ENCODE peak calls at places on chromosomes 12 and 14, in seven cellular contexts. C is left ventricle myocardium inferior, E is tibial artery, D is MM.1S, K is psoas muscle, R is body of pancreas, B is cardiac muscle cell. L is an unnamed sample. For H3K4me1, the result is how much of the 10 kb centered on the place peaks cover.

GRCh38 chr12:12801649-12802048 is 11.5 kb upstream of the DDX47 start:
- DNase-seq in C (no peak), E (no peak), D (no peak), K (no peak), R (no peak), B (no peak), L (no peak)

GRCh38 chr14:104085032-104085888 is at the start of gene ASPG:
- DNase-seq in C (peak), E (peak), D (no peak), K (peak), R (peak), B (peak), L (peak)

GRCh38 chr12:76003263-76003640 is 28.3 kb downstream of the PHLDA1 start:
- DNase-seq in C (no peak), E (no peak), D (no peak), K (no peak), R (no peak), B (no peak), L (no peak)

GRCh38 chr12:40646891-40647290 is 45.3 kb upstream of the CNTN1 start:
- DNase-seq in C (no peak), E (no peak), D (no peak), K (no peak), R (no peak), B (no peak), L (no peak)

GRCh38 chr14:96901227-96901626 is 104.0 kb downstream of the VRK1 start:
- DNase-seq in C (no peak), E (no peak), D (peak), K (no peak), R (no peak), B (no peak), L (no peak)

GRCh38 chr14:89325299-89325883 is 91.6 kb downstream of the FOXN3 start:
- DNase-seq in C (no peak), E (no peak), D (no peak), K (no peak), R (no peak), B (no peak), L (no peak)

GRCh38 chr12:94980577-94980976 is 22.9 kb downstream of the NDUFA12 start:
- DNase-seq in C (no peak), E (no peak), D (no peak), K (no peak), R (no peak), B (no peak), L (no peak)

GRCh38 chr12:32756476-32757158 is 920 bp upstream of the YARS2 start:
- DNase-seq in C (no peak), E (no peak), D (no peak), K (no peak), R (no peak), B (no peak), L (no peak)

GRCh38 chr14:100679707-100680438 is 46.8 kb upstream of the DLK1 start:
- DNase-seq in C (peak), E (no peak), D (no peak), K (peak), R (no peak), B (peak), L (no peak)

GRCh38 chr14:69049675-69050074 is 70.6 kb upstream of the ACTN1 start:
- DNase-seq in C (no peak), E (no peak), D (no peak), K (no peak), R (no peak), B (no peak), L (no peak)

GRCh38 chr12:6089041-6089823 is 35.2 kb downstream of the VWF start:
- DNase-seq in C (no peak), E (peak), D (peak), K (no peak), R (peak), B (no peak), L (no peak)

GRCh38 chr14:37116933-37117844 is 55.2 kb downstream of the SLC25A21 start:
- DNase-seq in C (no peak), E (no peak), D (no peak), K (no peak), R (no peak), B (no peak), L (no peak)

GRCh38 chr12:13095266-13095995 is 8.0 kb downstream of the GSG1 start:
- DNase-seq in C (no peak), E (no peak), D (no peak), K (no peak), R (no peak), B (no peak), L (no peak)

GRCh38 chr12:42094277-42094676 is 50.4 kb downstream of the GXYLT1 start:
- DNase-seq in C (no peak), E (no peak), D (no peak), K (no peak), R (no peak), B (no peak), L (no peak)

GRCh38 chr12:52171950-52172512 is 19.8 kb downstream of the KRT80 start:
- DNase-seq in C (no peak), E (no peak), D (no peak), K (peak), R (peak), B (no peak), L (no peak)

GRCh38 chr14:96502621-96503251 is 554 bp downstream of the PAPOLA start:
- DNase-seq in C (peak), E (peak), D (peak), K (peak), R (peak), B (peak), L (peak)

GRCh38 chr14:21840765-21841164 is 167.1 kb upstream of the OR4E1 start:
- DNase-seq in C (no peak), E (no peak), D (no peak), K (no peak), R (no peak), B (no peak), L (no peak)

GRCh38 chr14:53663709-53664108 is 292.9 kb downstream of the BMP4 start:
- DNase-seq in C (peak), E (no peak), D (no peak), K (no peak), R (no peak), B (peak), L (no peak)

GRCh38 chr12:115683240-115683765 is 594.2 kb downstream of the MED13L start:
- DNase-seq in C (no peak), E (no peak), D (no peak), K (no peak), R (no peak), B (no peak), L (no peak)

GRCh38 chr14:55416866-55417265 is 5.2 kb upstream of the ATG14 start:
- DNase-seq in C (no peak), E (no peak), D (peak), K (no peak), R (no peak), B (peak), L (no peak)

GRCh38 chr12:107329569-107330324 is 236.4 kb upstream of the CRY1 start:
- DNase-seq in C (no peak), E (no peak), D (no peak), K (no peak), R (no peak), B (no peak), L (no peak)

GRCh38 chr14:94157195-94157594 is 16.9 kb upstream of the PPP4R4 start:
- DNase-seq in C (no peak), E (no peak), D (no peak), K (no peak), R (no peak), B (no peak), L (no peak)

GRCh38 chr14:68139466-68140110 is 320.0 kb downstream of the RAD51B start:
- DNase-seq in C (no peak), E (no peak), D (no peak), K (no peak), R (no peak), B (no peak), L (no peak)

GRCh38 chr14:99574099-99574880 is 29.7 kb downstream of the CCDC85C start:
- DNase-seq in C (peak), E (no peak), D (no peak), K (no peak), R (peak), B (peak), L (no peak)

GRCh38 chr14:22753586-22753985 is 12.9 kb upstream of the OXA1L start:
- DNase-seq in C (no peak), E (no peak), D (peak), K (no peak), R (no peak), B (no peak), L (no peak)

GRCh38 chr14:61466905-61467280 is 145.5 kb downstream of the PRKCH start:
- DNase-seq in C (no peak), E (no peak), D (no peak), K (no peak), R (no peak), B (no peak), L (no peak)

GRCh38 chr14:53064461-53064860 is 88.7 kb downstream of the DDHD1 start:
- DNase-seq in C (no peak), E (no peak), D (no peak), K (no peak), R (no peak), B (no peak), L (no peak)

GRCh38 chr14:26008290-26008689 is 589.5 kb downstream of the NOVA1 start:
- DNase-seq in C (no peak), E (no peak), D (no peak), K (no peak), R (no peak), B (peak), L (no peak)

GRCh38 chr14:92340938-92341337 is 18.0 kb downstream of the SLC24A4 start:
- DNase-seq in C (no peak), E (no peak), D (no peak), K (no peak), R (no peak), B (no peak), L (no peak)

GRCh38 chr14:104370256-104370870 is 209.2 kb upstream of the C14orf180 start:
- DNase-seq in C (no peak), E (no peak), D (no peak), K (no peak), R (no peak), B (peak), L (peak)

GRCh38 chr12:89525824-89526770 is at the start of gene POC1B:
- DNase-seq in C (peak), E (peak), D (peak), K (peak), R (peak), B (peak), L (peak)

GRCh38 chr12:74889073-74889472 is 320.6 kb downstream of the KCNC2 start:
- DNase-seq in C (no peak), E (no peak), D (no peak), K (no peak), R (no peak), B (no peak), L (no peak)

GRCh38 chr14:50741571-50741970 is 73.5 kb upstream of the SAV1 start:
- DNase-seq in C (no peak), E (no peak), D (peak), K (no peak), R (no peak), B (no peak), L (no peak)

GRCh38 chr14:21317433-21317832 is 37.5 kb downstream of the RPGRIP1 start:
- DNase-seq in C (no peak), E (no peak), D (no peak), K (no peak), R (no peak), B (peak), L (no peak)

GRCh38 chr14:68762944-68763831 is 29.7 kb downstream of the ZFP36L1 start:
- DNase-seq in C (peak), E (no peak), D (no peak), K (peak), R (peak), B (peak), L (peak)

GRCh38 chr14:80584638-80585505 is 356.7 kb downstream of the CEP128 start:
- DNase-seq in C (no peak), E (no peak), D (no peak), K (no peak), R (no peak), B (peak), L (no peak)

GRCh38 chr14:88849717-88850116 is 25.3 kb downstream of the TTC8 start:
- DNase-seq in C (no peak), E (no peak), D (no peak), K (no peak), R (no peak), B (no peak), L (no peak)

GRCh38 chr12:89234324-89235114 is 117.8 kb downstream of the DUSP6 start:
- DNase-seq in C (no peak), E (no peak), D (no peak), K (no peak), R (no peak), B (no peak), L (no peak)

GRCh38 chr14:80776657-80777056 is 164.9 kb downstream of the CEP128 start:
- DNase-seq in C (no peak), E (no peak), D (no peak), K (no peak), R (no peak), B (no peak), L (no peak)

GRCh38 chr12:91406920-91407341 is 224.3 kb upstream of the DCN start:
- DNase-seq in C (no peak), E (no peak), D (no peak), K (no peak), R (no peak), B (no peak), L (no peak)

GRCh38 chr12:123062682-123063426 is 82.4 kb downstream of the ARL6IP4 start:
- DNase-seq in C (no peak), E (peak), D (peak), K (peak), R (peak), B (no peak), L (peak)
- H3K4me1 ChIP-seq in C (half or more), E (half or more), D (under half), K (half or more), R (under half), B (under half), L (under half)

GRCh38 chr12:58988643-58989042 is 68.3 kb upstream of the LRIG3 start:
- DNase-seq in C (no peak), E (no peak), D (peak), K (no peak), R (no peak), B (no peak), L (no peak)
- H3K27ac ChIP-seq in C (no peak), E (no peak), D (peak), K (no peak), R (no peak), B (no peak), L (no peak)

DNA sequence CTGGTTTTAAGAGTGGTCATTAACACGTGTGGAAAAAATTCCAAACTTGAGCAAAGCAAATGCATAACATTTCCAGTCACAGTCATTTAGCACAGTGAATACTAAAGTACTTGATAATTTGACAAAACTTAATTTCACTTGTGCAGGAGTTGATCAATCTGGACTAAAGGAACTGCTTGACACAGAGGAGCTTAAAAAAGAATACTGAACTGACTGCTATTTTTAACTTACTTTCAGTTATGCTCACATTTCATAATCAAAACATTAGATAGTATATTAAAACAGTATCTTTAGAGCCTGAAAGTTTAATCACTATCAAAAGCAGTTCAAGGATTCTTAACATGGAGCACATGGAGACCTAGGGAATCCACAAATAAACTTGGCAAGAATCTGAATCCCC is 7.4 kb downstream of the UBE2N start:
- DNase-seq in C (no peak), E (no peak), D (peak), K (no peak), R (no peak), B (no peak), L (no peak)
- H3K4me1 ChIP-seq in C (half or more), E (under half), D (half or more), K (half or more), R (under half), B (under half), L (under half)

GRCh38 chr12:26011099-26011498 is 52.6 kb downstream of the RASSF8 start:
- DNase-seq in C (no peak), E (no peak), D (no peak), K (no peak), R (no peak), B (no peak), L (no peak)

GRCh38 chr12:26009593-26009992 is 51.1 kb downstream of the RASSF8 start:
- DNase-seq in C (no peak), E (no peak), D (no peak), K (no peak), R (no peak), B (no peak), L (no peak)

GRCh38 chr12:26014085-26014484 is 55.6 kb downstream of the RASSF8 start:
- DNase-seq in C (no peak), E (no peak), D (no peak), K (no peak), R (no peak), B (no peak), L (no peak)

GRCh38 chr12:26007563-26007962 is 49.1 kb downstream of the RASSF8 start:
- DNase-seq in C (no peak), E (no peak), D (no peak), K (no peak), R (no peak), B (no peak), L (no peak)

GRCh38 chr12:26010293-26010821 is 51.9 kb downstream of the RASSF8 start:
- DNase-seq in C (no peak), E (no peak), D (no peak), K (no peak), R (no peak), B (no peak), L (no peak)
- H3K27ac ChIP-seq in C (peak), E (peak), D (no peak), K (peak), R (peak), B (peak), L (peak)

DNA sequence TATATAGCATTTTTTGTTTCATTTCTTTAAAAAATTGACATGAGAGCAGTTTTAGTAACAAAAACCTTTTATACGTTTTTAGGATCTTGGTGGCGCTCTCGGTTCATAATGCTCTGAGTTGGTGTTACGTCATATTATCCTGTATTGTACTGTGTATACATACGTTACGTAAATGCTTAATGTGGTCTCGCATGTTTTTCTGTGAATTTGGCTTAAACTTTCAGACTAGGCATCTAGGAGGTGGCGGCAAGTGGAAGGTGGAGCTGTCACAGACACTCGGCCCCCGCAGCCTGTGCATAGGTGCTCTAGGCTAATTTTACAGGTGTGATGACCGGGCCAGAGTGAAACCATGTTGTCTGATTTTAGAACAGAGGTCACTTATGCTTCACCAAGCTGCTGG is 60.0 kb downstream of the PPP2R5C start:
- DNase-seq in C (no peak), E (no peak), D (no peak), K (no peak), R (no peak), B (no peak), L (no peak)
- H3K4me1 ChIP-seq in C (half or more), E (under half), D (under half), K (under half), R (under half), B (under half), L (under half)

GRCh38 chr12:46364777-46365580 is 7.6 kb downstream of the SLC38A2 start:
- DNase-seq in C (no peak), E (no peak), D (no peak), K (no peak), R (peak), B (no peak), L (peak)
- H3K27ac ChIP-seq in C (peak), E (peak), D (no peak), K (peak), R (peak), B (peak), L (no peak)

GRCh38 chr14:64760146-64760755 is 56.0 kb downstream of the PLEKHG3 start:
- DNase-seq in C (no peak), E (peak), D (peak), K (peak), R (peak), B (peak), L (peak)
- H3K4me1 ChIP-seq in C (half or more), E (half or more), D (under half), K (half or more), R (half or more), B (under half), L (under half)

GRCh38 chr12:93229494-93230310 is 148.0 kb upstream of the NUDT4 start:
- DNase-seq in C (no peak), E (no peak), D (no peak), K (no peak), R (no peak), B (no peak), L (no peak)

GRCh38 chr12:93234641-93235040 is 143.1 kb upstream of the NUDT4 start:
- DNase-seq in C (no peak), E (no peak), D (no peak), K (no peak), R (no peak), B (no peak), L (no peak)

GRCh38 chr12:93231938-93232337 is 145.8 kb upstream of the NUDT4 start:
- DNase-seq in C (no peak), E (no peak), D (no peak), K (no peak), R (no peak), B (no peak), L (no peak)

GRCh38 chr12:93226356-93226755 is 151.4 kb upstream of the NUDT4 start:
- DNase-seq in C (no peak), E (no peak), D (no peak), K (no peak), R (no peak), B (no peak), L (no peak)

GRCh38 chr12:93230311-93230689 is 147.4 kb upstream of the NUDT4 start:
- DNase-seq in C (no peak), E (no peak), D (no peak), K (no peak), R (no peak), B (no peak), L (no peak)
- H3K27ac ChIP-seq in C (no peak), E (no peak), D (no peak), K (no peak), R (no peak), B (no peak), L (no peak)

GRCh38 chr12:54373619-54374554 is 9.6 kb upstream of the GPR84 start:
- DNase-seq in C (no peak), E (no peak), D (no peak), K (peak), R (no peak), B (no peak), L (no peak)

GRCh38 chr12:54370218-54370730 is 6.0 kb upstream of the GPR84 start:
- DNase-seq in C (peak), E (peak), D (no peak), K (peak), R (peak), B (peak), L (peak)

GRCh38 chr12:54371328-54372112 is 7.2 kb upstream of the GPR84 start:
- DNase-seq in C (peak), E (peak), D (no peak), K (peak), R (no peak), B (no peak), L (peak)

GRCh38 chr12:54374555-54375257 is 9.8 kb downstream of the ZNF385A start:
- DNase-seq in C (peak), E (no peak), D (no peak), K (peak), R (no peak), B (no peak), L (no peak)

GRCh38 chr12:54372113-54372806 is 8.0 kb upstream of the GPR84 start:
- DNase-seq in C (no peak), E (no peak), D (no peak), K (peak), R (no peak), B (no peak), L (no peak)
- H3K4me1 ChIP-seq in C (half or more), E (half or more), D (under half), K (under half), R (under half), B (under half), L (under half)